ENCODE peak calls at places on chromosomes 16 and 17, in five cellular contexts. A is psoas muscle; U is uterus; Y is stomach; T is effector memory CD4-positive, alpha-beta T cell. W is an unnamed sample. For H3K27me3, the result is how much of the 10 kb centered on the place peaks cover.

GRCh38 chr17:50863221-50863843 is 2.8 kb downstream of the TOB1 start:
- DNase-seq in T (no peak), Y (peak), U (no peak), A (no peak), W (peak)

GRCh38 chr17:34163681-34164080 is 91.4 kb upstream of the CCL2 start:
- DNase-seq in A (no peak), T (no peak), Y (no peak), U (no peak), W (no peak)

GRCh38 chr16:86761117-86761971 is 183.0 kb downstream of the FOXL1 start:
- DNase-seq in U (peak), Y (peak), T (no peak), A (peak), W (no peak)

GRCh38 chr17:72598705-72599104 is 477.9 kb downstream of the SOX9 start:
- DNase-seq in U (no peak), A (no peak), T (no peak), Y (no peak), W (no peak)

GRCh38 chr16:77574867-77575619 is 140.2 kb upstream of the ADAMTS18 start:
- DNase-seq in U (peak), A (peak), T (no peak), Y (no peak), W (no peak)

GRCh38 chr17:5585814-5586558 is 1.7 kb upstream of the NLRP1 start:
- DNase-seq in T (no peak), U (no peak), A (no peak), Y (no peak), W (no peak)

GRCh38 chr17:32814837-32815236 is 62.1 kb downstream of the MYO1D start:
- DNase-seq in T (no peak), A (no peak), U (no peak), Y (no peak), W (no peak)

GRCh38 chr17:33651631-33652030 is 358.5 kb upstream of the ASIC2 start:
- DNase-seq in U (no peak), Y (no peak), A (no peak), T (no peak), W (no peak)

GRCh38 chr17:67474081-67474661 is 97.1 kb downstream of the PITPNC1 start:
- DNase-seq in U (peak), T (no peak), A (peak), Y (no peak), W (peak)

DNA sequence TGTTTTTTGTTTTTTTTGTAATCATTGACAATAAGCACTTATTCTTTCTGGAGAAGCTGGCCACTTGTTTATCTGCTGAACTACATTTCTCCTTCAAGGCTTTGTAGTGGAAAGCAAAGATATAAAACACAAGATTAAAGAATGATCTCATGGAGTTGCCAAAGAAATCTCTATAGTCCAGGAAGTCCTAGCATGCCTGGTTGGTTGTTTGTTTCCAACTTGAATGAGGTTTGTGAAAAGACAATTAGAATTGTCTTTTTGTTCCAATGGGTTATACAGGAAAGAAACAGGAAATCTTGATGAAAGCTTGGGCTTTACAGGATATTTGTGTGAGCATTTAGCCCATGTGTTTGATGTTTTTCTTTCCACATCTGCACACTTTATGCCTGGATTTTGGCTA is 273.5 kb downstream of the CEP112 start:
- DNase-seq in T (no peak), Y (no peak), U (no peak), A (no peak), W (no peak)
- H3K27ac ChIP-seq in T (no peak), Y (peak), U (peak), A (no peak), W (no peak)

GRCh38 chr16:57962756-57963155 is 8.2 kb downstream of the CNGB1 start:
- DNase-seq in U (no peak), A (no peak), Y (no peak), T (no peak), W (no peak)

GRCh38 chr16:57960826-57961472 is 10.0 kb downstream of the CNGB1 start:
- DNase-seq in A (no peak), U (no peak), T (no peak), Y (no peak), W (no peak)

GRCh38 chr16:57962046-57962445 is 8.9 kb downstream of the CNGB1 start:
- DNase-seq in T (no peak), Y (no peak), U (no peak), A (no peak), W (no peak)

GRCh38 chr16:57960310-57960709 is 10.6 kb downstream of the CNGB1 start:
- DNase-seq in T (no peak), U (no peak), A (no peak), Y (no peak), W (no peak)

DNA sequence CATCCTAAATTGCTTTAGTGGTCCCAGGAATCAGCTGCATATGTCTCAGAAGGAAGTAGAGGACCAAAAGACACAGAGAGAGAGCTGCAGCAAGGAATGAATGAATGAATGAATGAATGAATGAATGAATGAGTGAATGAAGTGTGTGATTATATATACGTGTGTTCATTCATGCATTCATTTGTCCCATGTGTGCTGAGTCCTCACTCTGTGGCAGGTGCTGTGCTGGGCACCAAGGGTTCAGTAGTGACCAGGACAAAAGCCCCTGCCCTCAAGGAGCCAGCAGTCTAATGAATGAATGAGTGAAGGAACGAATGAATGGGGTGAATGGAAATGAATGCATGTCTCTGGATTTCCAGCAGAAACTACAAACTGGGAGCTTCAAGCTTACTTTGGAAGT is 9.4 kb downstream of the CNGB1 start:
- DNase-seq in U (no peak), A (no peak), T (no peak), Y (no peak), W (no peak)
- H3K27me3 ChIP-seq in U (under half), A (under half), T (under half), Y (under half), W (under half)

GRCh38 chr17:57605734-57606105 is 139.4 kb downstream of the CCDC182 start:
- DNase-seq in A (no peak), Y (no peak), T (no peak), U (no peak), W (no peak)
- H3K27ac ChIP-seq in A (peak), Y (peak), T (peak), U (peak), W (peak)

GRCh38 chr17:48502312-48502711 is 28.5 kb downstream of the HOXB1 start:
- DNase-seq in U (no peak), Y (no peak), T (no peak), A (no peak), W (no peak)
- H3K27me3 ChIP-seq in U (under half), Y (under half), T (under half), A (under half), W (under half)

GRCh38 chr16:27334874-27335273 is 21.1 kb downstream of the IL4R start:
- DNase-seq in A (no peak), U (no peak), Y (no peak), T (no peak), W (no peak)

GRCh38 chr16:27334192-27334764 is 20.5 kb downstream of the IL4R start:
- DNase-seq in U (no peak), A (no peak), Y (no peak), T (no peak), W (no peak)

GRCh38 chr16:27333549-27333948 is 19.8 kb downstream of the IL4R start:
- DNase-seq in A (no peak), U (no peak), Y (no peak), T (no peak), W (no peak)

GRCh38 chr16:27337024-27337423 is 23.2 kb downstream of the IL4R start:
- DNase-seq in A (no peak), T (no peak), Y (no peak), U (no peak), W (no peak)

GRCh38 chr16:27335349-27336052 is 21.7 kb downstream of the IL4R start:
- DNase-seq in U (no peak), T (no peak), Y (no peak), A (no peak), W (no peak)
- H3K27ac ChIP-seq in U (peak), T (no peak), Y (peak), A (no peak), W (peak)

GRCh38 chr16:72673118-72673517 is 374.8 kb downstream of the ZFHX3 start:
- DNase-seq in T (no peak), A (no peak), U (no peak), Y (no peak), W (no peak)
- H3K27me3 ChIP-seq in T (under half), A (under half), U (under half), Y (under half), W (under half)

W was measured in sigmoid colon.